ENCODE peak calls at places on chromosomes 3 and 15, in seven cellular contexts. O, T, B, Q, K, U and V are unnamed samples. For H3K27me3, the result is how much of the 10 kb centered on the place peaks cover.

GRCh38 chr3:139124197-139124596 is 79.5 kb upstream of the PRR23C start:
- DNase-seq in Q (no peak), K (no peak), U (peak), T (no peak), B (no peak), O (no peak), V (no peak)

GRCh38 chr3:118772036-118773030 is 262.3 kb downstream of the IGSF11 start:
- DNase-seq in T (no peak), B (no peak), K (no peak), Q (no peak), O (peak), U (no peak), V (no peak)

GRCh38 chr3:110413807-110414748 is 657.5 kb upstream of the NECTIN3 start:
- DNase-seq in T (no peak), U (no peak), K (no peak), Q (no peak), O (peak), B (no peak), V (peak)

GRCh38 chr3:170359178-170359704 is 1.7 kb downstream of the SKIL start:
- DNase-seq in U (no peak), O (no peak), T (no peak), Q (no peak), K (no peak), B (no peak), V (no peak)

GRCh38 chr15:28273468-28273867 is 48.5 kb downstream of the HERC2 start:
- DNase-seq in B (no peak), O (no peak), U (no peak), Q (no peak), T (no peak), K (no peak), V (no peak)

GRCh38 chr15:53586815-53587214 is 172.6 kb downstream of the WDR72 start:
- DNase-seq in O (no peak), K (no peak), B (peak), U (peak), T (peak), Q (peak), V (no peak)

GRCh38 chr15:62850791-62851291 is 191.7 kb upstream of the TPM1 start:
- DNase-seq in U (no peak), O (peak), Q (no peak), K (no peak), T (no peak), B (peak), V (no peak)

GRCh38 chr15:75644376-75644775 is 3.3 kb upstream of the SNX33 start:
- DNase-seq in Q (no peak), K (no peak), U (no peak), T (no peak), O (peak), B (no peak), V (no peak)

GRCh38 chr3:52204337-52205073 is 6.5 kb downstream of the ALAS1 start:
- DNase-seq in O (no peak), B (no peak), U (no peak), Q (no peak), T (no peak), K (no peak), V (no peak)
- H3K4me3 ChIP-seq in O (no peak), B (no peak), U (no peak), Q (no peak), T (no peak), K (no peak), V (no peak)

GRCh38 chr3:7800006-7800780 is 701.4 kb upstream of the LMCD1 start:
- DNase-seq in B (no peak), Q (no peak), O (peak), K (no peak), T (no peak), U (no peak), V (no peak)
- TF ChIP-seq CTCF in B (peak), Q (peak), O (no peak), K (no peak), T (no peak), U (no peak), V (no peak)

DNA sequence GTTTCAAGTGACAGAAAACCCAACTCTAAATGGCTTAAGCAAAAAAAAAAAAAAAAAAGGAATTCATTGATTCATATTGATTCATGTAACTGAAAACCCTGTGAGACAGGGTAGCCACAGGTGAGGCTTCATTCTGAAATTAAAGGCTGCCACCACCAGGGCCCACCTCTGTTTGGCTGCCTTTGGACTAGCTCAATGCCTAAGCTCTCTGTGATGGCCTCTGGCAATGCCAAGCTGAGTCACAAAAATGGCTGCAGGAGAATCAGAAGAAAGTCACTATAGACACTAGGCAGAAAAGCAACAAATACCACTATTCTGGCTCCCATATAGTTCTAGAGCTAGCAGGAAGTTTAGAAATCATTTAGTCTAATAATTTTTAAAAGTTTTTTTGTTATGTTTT is 38.2 kb upstream of the GYG1 start:
- DNase-seq in U (no peak), Q (no peak), T (no peak), K (no peak), B (no peak), O (no peak), V (no peak)
- H3K27me3 ChIP-seq in U (under half), Q (under half), T (under half), K (under half), B (under half), O (under half), V (under half)

DNA sequence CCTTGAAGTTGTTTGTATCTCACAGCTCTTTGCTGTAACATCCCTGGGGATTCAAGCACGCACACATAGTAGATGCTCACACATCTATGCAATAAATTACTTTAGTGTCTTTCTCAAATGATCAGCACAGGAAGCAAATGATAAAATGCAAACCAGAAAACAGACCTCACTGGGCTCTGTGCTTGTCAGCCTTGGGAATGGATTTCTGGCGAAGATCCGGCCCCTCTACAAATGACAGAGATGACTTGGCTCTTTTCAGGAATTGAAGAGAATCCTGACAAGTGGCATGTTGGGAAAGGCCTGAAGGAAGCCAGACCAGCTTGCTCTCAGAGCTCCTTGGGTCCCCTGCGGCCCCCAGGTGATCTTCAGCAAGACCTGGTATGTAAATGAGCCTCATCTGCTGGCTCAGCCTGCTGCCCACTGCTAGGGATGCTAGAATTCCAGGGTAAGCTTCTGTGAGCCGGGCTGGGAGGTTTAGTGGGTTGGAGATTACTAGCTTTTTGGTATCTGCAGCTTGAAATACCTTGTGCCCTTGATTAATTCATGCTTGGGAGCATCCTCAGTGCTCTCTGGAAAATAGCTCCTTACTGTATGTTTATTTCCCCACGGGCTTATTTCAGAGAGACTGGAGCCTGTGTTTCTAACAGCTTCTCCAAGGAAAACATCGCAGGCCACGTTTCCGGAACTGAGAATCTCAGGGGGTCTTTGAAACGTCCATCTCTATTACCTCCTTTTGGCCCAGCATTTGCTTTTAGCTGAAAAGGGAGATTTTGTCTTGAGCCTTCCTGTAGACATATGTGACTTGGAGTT is 54.2 kb downstream of the LPP start:
- DNase-seq in K (no peak), B (no peak), U (no peak), Q (no peak), T (peak), O (peak), V (no peak)
- H3K4me3 ChIP-seq in K (no peak), B (no peak), U (no peak), Q (no peak), T (no peak), O (no peak), V (no peak)

GRCh38 chr3:11953350-11953749 is 50.8 kb upstream of the SYN2 start:
- DNase-seq in B (no peak), U (no peak), O (no peak), K (no peak), T (no peak), Q (no peak), V (no peak)
- TF ChIP-seq CTCF in B (no peak), U (no peak), O (no peak), K (no peak), T (no peak), Q (no peak), V (no peak)

GRCh38 chr3:181707980-181708379 is 3.7 kb upstream of the SOX2 start:
- DNase-seq in B (no peak), K (no peak), O (no peak), U (no peak), Q (no peak), T (no peak), V (no peak)
- H3K27me3 ChIP-seq in B (under half), K (half or more), O (under half), U (under half), Q (under half), T (half or more), V (under half)